ENCODE peak calls at places on chromosome 7, in five cellular contexts. E, P, U, G and L are unnamed samples.
A peak's percentile ranks its signal among the peaks of the same experiment; 100 is the strongest.

GRCh38 chr7:24891173-24891787 is 88.7 kb downstream of the OSBPL3 start:
- DNase-seq in G (no peak), U (no peak), E (no peak), P (no peak), L (no peak)

GRCh38 chr7:22728416-22729029 is 1.5 kb downstream of the IL6 start:
- DNase-seq in E (no peak), U (no peak), P (no peak), G (no peak), L (no peak)

GRCh38 chr7:133984023-133984422 is 143.1 kb upstream of the LRGUK start:
- DNase-seq in E (no peak), G (no peak), U (no peak), P (no peak), L (no peak)

GRCh38 chr7:47654672-47655340 is 72.9 kb upstream of the TNS3 start:
- DNase-seq in G (no peak), E (no peak), P (no peak), U (peak; percentile 48), L (no peak)

GRCh38 chr7:80124870-80125269 is 9.8 kb upstream of the GNAI1 start:
- DNase-seq in G (no peak), E (no peak), P (no peak), U (peak; percentile 31), L (no peak)

GRCh38 chr7:142632291-142633134 is 116.8 kb upstream of the PRSS1 start:
- DNase-seq in G (peak; percentile 14), U (peak; percentile 42), P (peak; percentile 38), E (peak; percentile 56), L (no peak)

GRCh38 chr7:104368006-104368405 is 39.6 kb downstream of the LHFPL3 start:
- DNase-seq in U (no peak), E (no peak), P (no peak), G (no peak), L (no peak)

GRCh38 chr7:6148724-6149360 is 117.7 kb downstream of the ANKRD61 start:
- DNase-seq in P (no peak), E (no peak), U (no peak), G (no peak), L (no peak)

GRCh38 chr7:99374121-99375064 is at the start of gene ARPC1B:
- DNase-seq in E (peak; percentile 79), U (peak; percentile 71), P (no peak), G (peak; percentile 83), L (peak; percentile 90)

GRCh38 chr7:123624527-123625183 is 23.0 kb downstream of the ASB15 start:
- DNase-seq in U (no peak), E (no peak), P (no peak), G (no peak), L (peak; percentile 47)

GRCh38 chr7:130831817-130832481 is 97.9 kb upstream of the KLF14 start:
- DNase-seq in U (peak; percentile 45), G (no peak), E (no peak), P (no peak), L (no peak)

GRCh38 chr7:20249924-20250323 is 32.7 kb upstream of the MACC1 start:
- DNase-seq in G (no peak), P (no peak), U (peak; percentile 87), E (no peak), L (no peak)

GRCh38 chr7:135334830-135335543 is 101.3 kb downstream of the STRA8 start:
- DNase-seq in U (no peak), E (no peak), G (no peak), P (no peak), L (no peak)